ENCODE peak calls at places on chromosomes 16 and 17, in ten cellular contexts. B is activated T-helper 1 cell treated with Interleukin-2 at 50 U/mL for 16 hours, J is PC-3, Q is T1000, O is heart right ventricle, S is adipocyte, Z is progenitor cell of endocrine pancreas, D is HFFc6, N is NCI-H1092, I is A172. A is an unnamed sample.

GRCh38 chr17:82863646-82863940 is 23.8 kb upstream of the ZNF750 start:
- DNase-seq in B (no peak), J (no peak), Q (no peak), O (no peak), S (no peak), Z (no peak), D (no peak), N (no peak), I (no peak), A (no peak)

GRCh38 chr17:57403241-57403640 is 146.9 kb downstream of the MSI2 start:
- DNase-seq in B (no peak), J (no peak), Q (no peak), O (no peak), S (no peak), Z (no peak), D (no peak), N (no peak), I (no peak), A (no peak)

GRCh38 chr17:67096609-67097008 is 52.3 kb downstream of the CACNG1 start:
- DNase-seq in B (no peak), J (no peak), Q (no peak), O (no peak), S (no peak), Z (no peak), D (no peak), N (no peak), I (no peak), A (no peak)

GRCh38 chr17:73500414-73500999 is 143.7 kb downstream of the SDK2 start:
- DNase-seq in B (no peak), J (no peak), Q (no peak), O (no peak), S (no peak), Z (no peak), D (no peak), N (no peak), I (no peak), A (no peak)

GRCh38 chr17:45115015-45115625 is 17.2 kb downstream of the PLCD3 start:
- DNase-seq in B (no peak), J (no peak), Q (no peak), O (no peak), S (no peak), Z (no peak), D (no peak), N (no peak), I (no peak), A (no peak)

GRCh38 chr17:3894927-3895343 is 2.1 kb upstream of the CAMKK1 start:
- DNase-seq in B (no peak), J (peak), Q (no peak), O (no peak), S (peak), Z (no peak), D (peak), N (no peak), I (peak), A (no peak)

GRCh38 chr16:10256855-10257641 is 74.8 kb upstream of the GRIN2A start:
- DNase-seq in B (peak), J (peak), Q (no peak), O (peak), S (peak), Z (no peak), D (no peak), N (peak), I (peak), A (no peak)

GRCh38 chr16:78791011-78791410 is 691.6 kb downstream of the WWOX start:
- DNase-seq in B (no peak), J (no peak), Q (no peak), O (no peak), S (no peak), Z (no peak), D (no peak), N (no peak), I (no peak), A (no peak)

A was measured in brain microvascular endothelial cell.